ENCODE peak calls at places on chromosomes 3 and 15, in seven cellular contexts. A is stromal cell of bone marrow, J is EL, Y is GM23338, W is esophagus squamous epithelium, V is cardiac fibroblast, U is KBM-7. F is an unnamed sample.

GRCh38 chr3:79369306-79369705 is 398.5 kb downstream of the ROBO1 start:
- DNase-seq in A (peak), J (peak), Y (peak), W (no peak), V (peak), U (no peak), F (no peak)

GRCh38 chr3:186588619-186589018 is 18.1 kb downstream of the DNAJB11 start:
- DNase-seq in A (no peak), J (no peak), Y (no peak), W (no peak), V (peak), U (no peak), F (no peak)

GRCh38 chr3:44835684-44836083 is 26.0 kb upstream of the TMEM42 start:
- DNase-seq in A (no peak), J (no peak), Y (no peak), W (no peak), V (no peak), U (no peak), F (no peak)

GRCh38 chr15:101372149-101372577 is 77.1 kb upstream of the SNRPA1 start:
- DNase-seq in A (peak), J (no peak), Y (no peak), W (no peak), V (peak), U (no peak), F (no peak)

GRCh38 chr3:180018588-180018987 is 18.1 kb downstream of the PEX5L start:
- DNase-seq in A (no peak), J (no peak), Y (peak), W (no peak), V (no peak), U (no peak), F (no peak)

GRCh38 chr3:186213946-186214345 is 105.1 kb upstream of the ETV5 start:
- DNase-seq in A (peak), J (peak), Y (no peak), W (no peak), V (peak), U (no peak), F (no peak)

GRCh38 chr3:30043156-30043555 is 563.2 kb upstream of the TGFBR2 start:
- DNase-seq in A (no peak), J (no peak), Y (peak), W (no peak), V (no peak), U (no peak), F (no peak)

GRCh38 chr3:1269808-1270207 is 177.0 kb downstream of the CNTN6 start:
- DNase-seq in A (no peak), J (no peak), Y (no peak), W (no peak), V (no peak), U (no peak), F (no peak)

GRCh38 chr15:58064119-58065010 is 1.1 kb downstream of the ALDH1A2 start:
- DNase-seq in A (no peak), J (no peak), Y (peak), W (no peak), V (peak), U (no peak), F (no peak)

GRCh38 chr15:85587707-85588441 is 206.9 kb downstream of the KLHL25 start:
- DNase-seq in A (peak), J (peak), Y (no peak), W (no peak), V (peak), U (no peak), F (no peak)

GRCh38 chr15:74835312-74835823 is 7.6 kb downstream of the ULK3 start:
- DNase-seq in A (peak), J (peak), Y (peak), W (no peak), V (peak), U (peak), F (peak)

GRCh38 chr3:120661963-120662347 is 20.1 kb downstream of the HGD start:
- DNase-seq in A (no peak), J (no peak), Y (no peak), W (no peak), V (no peak), U (no peak), F (no peak)